ENCODE peak calls at places on chromosomes 12 and 14, in nine cellular contexts. R is A549, E is suprapubic skin, W is HepG2, Q is heart left ventricle, V is ovary, N is spleen, L is IMR-90, I is thyroid gland. K is an unnamed sample.

GRCh38 chr12:95998611-95999300 is 2.6 kb upstream of the HAL start:
- DNase-seq in W (peak; percentile 65), E (no peak), R (peak; percentile 50), L (peak; percentile 61), N (no peak), I (peak; percentile 45), Q (peak; percentile 30), V (no peak), K (no peak)

GRCh38 chr14:100589071-100589759 is 2.0 kb upstream of the BEGAIN start:
- DNase-seq in Q (no peak), N (peak; percentile 40), I (no peak), V (no peak), W (no peak), R (no peak), E (peak; percentile 47), L (no peak), K (no peak)

GRCh38 chr14:20606190-20606901 is 15.2 kb upstream of the RNASE12 start:
- DNase-seq in R (peak; percentile 44), V (no peak), I (peak; percentile 44), E (no peak), L (peak; percentile 34), W (peak; percentile 79), Q (no peak), N (no peak), K (no peak)

GRCh38 chr14:55869397-55870049 is 248.7 kb upstream of the PELI2 start:
- DNase-seq in W (no peak), I (no peak), E (no peak), Q (no peak), N (no peak), R (no peak), L (no peak), V (no peak), K (no peak)

GRCh38 chr12:121295746-121296617 is 527 bp downstream of the CAMKK2 start:
- DNase-seq in N (peak; percentile 85), R (peak; percentile 25), W (peak; percentile 27), E (peak; percentile 77), Q (no peak), I (peak; percentile 46), V (peak; percentile 64), L (no peak), K (no peak)

GRCh38 chr12:51814311-51815088 is 34.0 kb downstream of the FIGNL2 start:
- DNase-seq in E (peak; percentile 80), N (peak; percentile 95), L (peak; percentile 66), R (peak; percentile 86), Q (peak; percentile 84), W (peak; percentile 62), I (peak; percentile 70), V (peak; percentile 66), K (peak; percentile 93)

GRCh38 chr14:20489093-20489994 is 16.0 kb upstream of the RNASE10 start:
- DNase-seq in N (no peak), V (no peak), L (peak; percentile 28), W (peak; percentile 78), Q (peak; percentile 19), I (no peak), E (no peak), R (no peak), K (no peak)

GRCh38 chr14:104130974-104131651 is 7.3 kb upstream of the KIF26A start:
- DNase-seq in V (peak; percentile 42), Q (peak; percentile 66), R (peak; percentile 65), N (peak; percentile 58), E (peak; percentile 60), L (peak; percentile 1), W (peak; percentile 23), I (peak; percentile 81), K (no peak)

GRCh38 chr14:68362841-68363240 is 430.0 kb downstream of the ZFP36L1 start:
- DNase-seq in V (no peak), W (no peak), L (no peak), R (no peak), E (no peak), Q (peak; percentile 27), I (no peak), N (no peak), K (no peak)

GRCh38 chr14:68363401-68363800 is 429.5 kb downstream of the ZFP36L1 start:
- DNase-seq in R (no peak), I (no peak), Q (no peak), E (no peak), V (no peak), L (no peak), N (no peak), W (no peak), K (no peak)

GRCh38 chr14:68364823-68365222 is 428.0 kb downstream of the ZFP36L1 start:
- DNase-seq in L (no peak), N (no peak), Q (no peak), E (no peak), R (no peak), V (no peak), I (peak; percentile 39), W (no peak), K (no peak)

GRCh38 chr14:68365228-68365627 is 427.6 kb downstream of the ZFP36L1 start:
- DNase-seq in I (no peak), N (no peak), L (peak; percentile 82), W (no peak), V (no peak), E (no peak), R (no peak), Q (no peak), K (no peak)

GRCh38 chr14:68363841-68364711 is 428.8 kb downstream of the ZFP36L1 start:
- DNase-seq in V (no peak), E (no peak), W (peak; percentile 44), I (peak; percentile 12), Q (peak; percentile 59), N (peak; percentile 85), R (no peak), L (peak; percentile 62), K (no peak)
- H3K4me3 ChIP-seq in V (no peak overlapping the region), E (no peak overlapping the region), W (no peak overlapping the region), I (no peak overlapping the region), Q (no peak overlapping the region), N (no peak overlapping the region), R (no peak overlapping the region), L (no peak overlapping the region), K (no peak overlapping the region)

GRCh38 chr14:32075636-32076277 is 1.3 kb upstream of the ARHGAP5 start:
- DNase-seq in E (no peak), R (peak; percentile 43), W (peak; percentile 34), L (peak; percentile 2), V (peak; percentile 73), Q (peak; percentile 60), I (peak; percentile 57), N (peak; percentile 87), K (no peak)

GRCh38 chr14:32078030-32078793 is 1.1 kb downstream of the ARHGAP5 start:
- DNase-seq in W (peak; percentile 70), L (peak; percentile 24), R (peak; percentile 21), V (no peak), E (no peak), N (no peak), I (peak; percentile 68), Q (peak; percentile 32), K (peak; percentile 43)

GRCh38 chr14:32076278-32077080 is 625 bp upstream of the ARHGAP5 start:
- DNase-seq in L (peak; percentile 95), E (peak; percentile 96), N (peak; percentile 97), I (peak; percentile 98), Q (peak; percentile 97), V (peak; percentile 97), W (peak; percentile 98), R (peak; percentile 74), K (peak; percentile 98)

GRCh38 chr14:32078794-32079663 is 1.9 kb downstream of the ARHGAP5 start:
- DNase-seq in R (no peak), E (no peak), V (no peak), W (peak; percentile 96), I (no peak), N (no peak), L (peak; percentile 31), Q (no peak), K (no peak)

DNA sequence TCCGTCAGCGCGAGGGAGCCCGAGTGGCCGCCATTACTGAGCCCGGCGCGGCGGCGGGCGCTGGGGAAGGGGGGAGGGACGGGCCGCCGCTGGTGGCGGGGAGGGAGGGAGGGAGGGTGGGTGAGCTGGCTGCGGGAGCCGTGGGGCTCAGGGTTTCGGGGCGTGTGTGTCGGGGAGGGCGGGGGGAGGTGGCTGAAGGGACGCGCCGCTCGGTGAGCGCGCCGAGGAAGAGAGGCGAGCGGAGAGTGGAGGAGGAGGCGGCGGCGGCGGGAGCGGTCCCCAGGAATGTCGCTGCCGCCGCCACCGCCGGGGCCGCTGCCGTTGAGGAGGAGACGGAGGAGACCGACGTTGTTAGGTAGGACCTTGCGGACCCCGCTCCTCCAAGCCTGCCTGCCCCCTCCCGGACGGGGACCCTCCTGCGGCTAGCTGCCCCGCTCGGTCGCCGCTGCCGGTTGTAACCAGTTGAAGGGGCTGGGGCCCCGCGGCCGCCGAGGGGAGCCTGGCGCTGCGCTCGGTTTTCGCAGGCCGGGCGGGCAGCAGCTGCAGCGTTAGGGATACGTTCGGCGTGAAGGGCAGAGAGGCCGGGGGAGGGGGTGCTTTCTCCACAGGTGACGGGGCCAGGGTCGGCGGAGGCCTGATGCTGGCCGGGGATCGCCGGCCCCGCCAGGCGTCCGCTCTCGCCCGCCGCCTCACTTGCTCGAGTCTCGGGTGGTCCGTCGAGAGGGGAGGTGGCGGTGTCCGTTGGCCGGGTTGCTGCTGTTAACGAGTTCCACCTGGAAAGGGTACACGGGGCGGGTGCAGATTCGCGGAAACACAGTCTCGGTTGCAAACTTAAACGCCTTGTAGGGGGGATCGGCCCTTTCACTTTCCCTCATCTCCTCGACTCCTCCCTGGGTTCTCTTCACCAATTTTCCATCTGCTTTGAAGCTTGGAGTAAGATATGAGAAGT is at the start of gene ARHGAP5:
- DNase-seq in E (peak; percentile 84), N (peak; percentile 94), Q (no peak), V (peak; percentile 77), L (peak; percentile 14), I (no peak), R (no peak), W (peak; percentile 58), K (no peak)
- TF ChIP-seq POLR2A in E (no peak), N (no peak), Q (no peak), V (no peak), L (no peak), I (peak; percentile 46), R (peak; percentile 39), W (no peak), K (no peak)

DNA sequence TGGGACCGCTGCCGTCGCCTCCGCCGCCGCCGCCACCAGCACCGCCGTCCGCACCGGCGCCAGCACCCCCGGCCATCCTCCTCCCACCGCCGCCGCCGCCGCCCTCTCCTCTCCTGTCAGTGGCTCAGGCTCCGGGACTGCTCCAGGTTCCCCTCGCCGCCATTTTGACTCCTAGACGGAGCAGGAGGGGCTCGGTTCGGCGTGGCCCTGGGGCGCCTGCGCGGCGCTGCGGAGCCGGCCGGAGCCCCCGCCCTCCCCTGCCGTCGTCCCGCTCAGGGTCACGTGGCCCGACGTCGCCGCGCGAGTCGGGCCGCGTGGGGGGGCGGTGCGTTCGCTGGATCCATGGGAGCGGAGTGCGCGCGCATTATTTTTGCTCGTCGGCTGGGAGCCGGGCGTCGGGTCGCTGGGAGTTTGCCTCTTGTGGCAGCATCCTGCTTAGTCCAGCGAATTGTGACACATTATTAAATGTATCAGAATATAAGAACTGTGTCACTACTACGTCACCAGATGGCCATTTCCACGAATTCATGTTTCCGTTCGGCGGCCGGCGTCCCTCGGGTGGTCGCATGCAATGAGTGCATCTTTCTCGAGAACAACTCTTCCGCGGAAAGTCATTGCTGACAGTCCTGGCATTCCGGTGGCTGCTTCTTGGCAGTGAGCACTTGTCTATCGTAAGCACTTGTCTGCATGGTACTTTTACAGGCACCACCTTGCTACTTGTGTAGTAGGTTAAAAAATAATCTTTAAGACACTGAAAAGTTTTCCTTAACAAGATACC is at the start of gene BTBD7:
- DNase-seq in R (peak; percentile 93), E (peak; percentile 97), Q (peak; percentile 95), V (peak; percentile 94), W (peak; percentile 90), N (peak; percentile 99), L (peak; percentile 92), I (peak; percentile 96), K (peak; percentile 98)
- H3K4me3 ChIP-seq in R (peak within 1 kb of the TSS; percentile 84), E (peak within 1 kb of the TSS; percentile 99), Q (peak within 1 kb of the TSS; percentile 83), V (peak within 1 kb of the TSS; percentile 92), W (peak within 1 kb of the TSS; percentile 77), N (peak within 1 kb of the TSS; percentile 77), L (peak within 1 kb of the TSS; percentile 55), I (peak within 1 kb of the TSS; percentile 79), K (peak within 1 kb of the TSS; percentile 79)

GRCh38 chr14:95265106-95266094 is 54.3 kb downstream of the CLMN start:
- DNase-seq in W (peak; percentile 95), L (peak; percentile 93), R (peak; percentile 88), E (no peak), I (peak; percentile 59), Q (no peak), N (no peak), V (no peak), K (peak; percentile 43)
- TF ChIP-seq POLR2A in W (no peak), L (no peak), R (no peak), E (no peak), I (no peak), Q (no peak), N (no peak), V (no peak), K (no peak)

K was measured in lower leg skin.